ENCODE peak calls at places on chromosomes 4 and X, in ten cellular contexts. Q is hepatocyte, S is mammary epithelial cell, N is heart right ventricle, Y is HepG2, H is RWPE2, K is astrocyte of the spinal cord, F is cardiac muscle cell, A is HFF-Myc, B is esophagus squamous epithelium. Z is an unnamed sample.

GRCh38 chr4:149164282-149164681 is 651.4 kb downstream of the IQCM start:
- DNase-seq in K (peak), Q (peak), S (no peak), F (peak), H (no peak), A (peak), N (no peak), Y (no peak), B (no peak), Z (peak)

GRCh38 chr4:26896636-26897035 is 36.0 kb downstream of the STIM2 start:
- DNase-seq in H (no peak), F (peak), S (peak), A (no peak), N (no peak), Y (no peak), B (no peak), K (peak), Q (no peak), Z (no peak)

GRCh38 chrX:41442824-41443560 is 4.2 kb upstream of the NYX start:
- DNase-seq in A (no peak), K (no peak), Q (no peak), H (no peak), S (no peak), F (no peak), B (no peak), N (no peak), Y (no peak), Z (no peak)

GRCh38 chr4:111890412-111890811 is 254.8 kb upstream of the FAM241A start:
- DNase-seq in B (no peak), Q (no peak), S (no peak), K (no peak), A (no peak), Y (no peak), F (no peak), N (no peak), H (no peak), Z (no peak)

GRCh38 chr4:7194251-7195137 is 2.2 kb downstream of the SORCS2 start:
- DNase-seq in Y (no peak), A (no peak), Q (peak), B (no peak), N (peak), K (no peak), F (peak), H (no peak), S (no peak), Z (no peak)

GRCh38 chrX:69412661-69413060 is 91.5 kb upstream of the NALF2 start:
- DNase-seq in A (no peak), B (no peak), K (no peak), Q (no peak), N (no peak), S (no peak), H (no peak), F (no peak), Y (no peak), Z (no peak)

GRCh38 chr4:20954541-20954940 is 254.3 kb downstream of the PACRGL start:
- DNase-seq in Y (no peak), K (no peak), H (no peak), N (no peak), F (no peak), Q (no peak), S (no peak), A (no peak), B (no peak), Z (no peak)

GRCh38 chr4:181569553-181569952 is 673.6 kb upstream of the TENM3 start:
- DNase-seq in B (no peak), A (no peak), S (peak), N (no peak), Y (peak), F (peak), K (peak), H (no peak), Q (peak), Z (peak)

DNA sequence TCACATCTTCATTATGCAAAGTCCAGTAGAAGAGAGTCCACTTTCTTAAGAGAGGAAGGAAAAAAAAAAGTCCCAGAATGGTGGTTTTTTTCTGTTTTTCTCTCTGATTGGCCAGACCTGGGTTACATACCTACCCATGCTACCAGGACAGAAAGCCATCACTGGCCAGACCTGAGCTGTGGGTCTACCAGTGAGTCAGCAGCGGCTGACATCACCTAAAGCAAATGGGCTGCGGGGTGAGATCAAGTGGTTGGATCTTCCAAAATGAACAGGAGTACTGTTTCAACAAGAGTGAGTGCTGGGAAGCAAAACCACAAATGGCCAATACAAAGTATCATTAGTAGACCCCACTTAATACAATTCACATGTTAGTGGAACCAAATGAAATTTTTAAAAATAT is 1.6 kb upstream of the NDST3 start:
- DNase-seq in Y (no peak), A (no peak), K (peak), Q (peak), F (no peak), H (no peak), N (no peak), B (no peak), S (peak), Z (no peak)
- H3K4me3 ChIP-seq in Y (no peak), A (peak), K (peak), Q (no peak), F (peak), H (no peak), N (no peak), B (no peak), S (no peak), Z (peak)

DNA sequence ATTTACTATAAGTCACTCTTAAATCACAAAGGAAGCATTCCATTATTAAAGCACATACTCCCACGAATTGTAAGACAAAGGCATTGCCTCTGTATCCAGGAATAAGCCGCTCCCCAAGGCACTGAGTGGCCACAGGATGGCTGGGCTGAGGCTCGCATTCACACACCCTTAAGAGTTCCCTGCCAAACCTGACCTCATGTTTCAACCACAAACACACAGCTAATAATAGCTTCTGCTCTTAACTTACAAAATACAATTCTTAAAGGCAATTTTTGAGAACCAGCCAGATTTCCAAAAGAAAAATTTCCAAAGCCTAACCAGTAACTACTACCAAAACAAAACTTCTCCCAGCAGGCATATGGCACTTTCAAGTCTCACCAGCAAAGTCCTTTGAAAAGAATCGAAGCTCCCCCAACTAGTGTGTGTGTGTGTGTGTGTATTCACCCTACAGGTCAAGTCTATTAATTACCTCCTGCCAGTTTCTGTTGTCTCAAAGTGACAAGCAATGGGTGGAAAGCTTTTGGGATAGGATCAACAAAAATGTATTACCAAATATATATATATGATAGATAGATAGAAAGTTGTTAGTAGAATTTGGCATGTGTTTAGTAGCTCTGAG is 36.0 kb downstream of the ARHGAP6 start:
- DNase-seq in A (peak), H (no peak), F (peak), K (peak), Y (no peak), N (no peak), B (no peak), Q (no peak), S (peak), Z (peak)
- TF ChIP-seq CTCF in A (no peak), H (no peak), F (no peak), K (no peak), Y (no peak), N (no peak), B (no peak), Q (no peak), S (no peak), Z (no peak)

DNA sequence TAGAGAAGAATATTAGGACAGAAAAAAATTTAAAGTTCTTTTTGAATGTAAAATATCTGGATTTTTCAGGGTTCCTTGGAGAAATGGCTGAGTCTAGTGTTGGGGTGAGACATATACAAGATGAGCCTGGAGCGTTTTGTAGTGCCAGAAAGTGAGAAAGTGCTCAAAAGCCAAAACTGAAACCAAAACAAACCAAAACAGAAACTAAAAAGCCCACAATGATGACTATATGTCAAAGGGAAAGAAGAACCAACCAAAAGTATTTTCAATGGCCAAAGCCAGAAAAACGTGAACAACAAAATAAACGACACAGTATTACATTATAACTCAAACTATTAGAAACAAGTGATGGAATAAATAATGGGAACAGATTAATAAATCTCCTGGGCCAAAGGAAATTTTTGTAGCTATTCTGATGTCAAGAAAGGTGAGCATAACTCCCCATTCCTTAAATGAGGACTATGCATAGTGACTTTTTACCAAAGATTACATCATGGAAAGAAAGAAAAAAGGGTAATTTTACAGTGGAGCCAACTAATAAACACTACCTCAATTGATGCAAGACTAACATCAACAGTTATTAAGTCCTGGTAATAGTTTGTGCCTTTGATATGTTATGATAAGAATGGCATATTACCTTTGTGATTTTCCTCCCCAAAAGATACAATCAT is 1137.6 kb downstream of the C4orf33 start:
- DNase-seq in F (peak), N (no peak), A (no peak), H (no peak), K (peak), B (no peak), Y (no peak), S (peak), Q (no peak), Z (no peak)
- H3K4me3 ChIP-seq in F (no peak), N (no peak), A (no peak), H (no peak), K (no peak), B (no peak), Y (no peak), S (no peak), Q (no peak), Z (no peak)

GRCh38 chr4:77156912-77157858 is at the start of gene CCNG2:
- DNase-seq in F (peak), S (peak), Y (peak), Q (peak), K (peak), A (no peak), H (peak), B (peak), N (peak), Z (no peak)
- TF ChIP-seq CTCF in F (no peak), S (no peak), Y (no peak), Q (no peak), K (no peak), A (no peak), H (no peak), B (peak), N (no peak), Z (no peak)

GRCh38 chr4:185396724-185397402 is at the start of gene ANKRD37:
- DNase-seq in B (no peak), F (peak), A (no peak), H (no peak), N (peak), K (peak), S (peak), Y (peak), Q (peak), Z (peak)

GRCh38 chr4:185395956-185396723 is 416 bp upstream of the LRP2BP start:
- DNase-seq in K (peak), H (peak), Y (peak), Q (peak), S (peak), F (peak), A (peak), B (peak), N (peak), Z (peak)

GRCh38 chr4:185398618-185399017 is 2.0 kb downstream of the ANKRD37 start:
- DNase-seq in S (no peak), K (no peak), B (no peak), Q (no peak), N (no peak), H (no peak), Y (no peak), A (no peak), F (no peak), Z (no peak)

GRCh38 chr4:185395255-185395955 is at the start of gene LRP2BP:
- DNase-seq in F (peak), B (no peak), Y (peak), N (no peak), K (no peak), Q (no peak), H (no peak), A (no peak), S (peak), Z (peak)

DNA sequence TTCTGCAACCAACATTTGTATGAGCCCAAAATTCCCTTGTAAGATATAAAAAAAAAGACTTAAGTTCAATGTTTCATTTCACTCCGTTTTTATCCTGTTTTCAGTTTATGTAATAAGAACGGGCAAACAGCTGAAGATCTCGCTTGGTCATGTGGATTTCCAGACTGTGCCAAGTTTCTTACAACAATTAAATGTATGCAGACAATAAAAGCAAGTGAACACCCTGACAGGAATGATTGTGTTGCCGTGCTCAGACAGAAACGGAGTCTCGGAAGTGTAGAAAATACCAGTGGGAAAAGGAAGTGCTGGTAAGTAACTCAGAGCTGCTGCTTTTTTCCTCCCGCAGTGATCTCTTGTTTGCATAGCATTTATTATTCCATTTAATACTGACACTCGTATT is 2.8 kb downstream of the ANKRD37 start:
- DNase-seq in B (no peak), S (no peak), F (no peak), Y (no peak), K (no peak), Q (no peak), N (no peak), A (no peak), H (no peak), Z (no peak)
- H3K4me3 ChIP-seq in B (peak), S (no peak), F (no peak), Y (no peak), K (no peak), Q (no peak), N (no peak), A (no peak), H (no peak), Z (peak)

GRCh38 chr4:120716346-120716745 is 206.2 kb downstream of the PRDM5 start:
- DNase-seq in Y (no peak), K (no peak), N (no peak), B (no peak), Q (no peak), A (no peak), F (no peak), H (no peak), S (no peak), Z (no peak)

GRCh38 chr4:120722655-120723054 is 199.9 kb downstream of the PRDM5 start:
- DNase-seq in N (no peak), K (no peak), B (no peak), Q (no peak), H (no peak), S (no peak), Y (no peak), A (no peak), F (no peak), Z (no peak)

GRCh38 chr4:120720354-120720753 is 202.2 kb downstream of the PRDM5 start:
- DNase-seq in B (no peak), N (no peak), F (no peak), S (no peak), A (no peak), K (no peak), Q (no peak), H (no peak), Y (no peak), Z (no peak)

GRCh38 chr4:120723105-120723504 is 199.4 kb downstream of the PRDM5 start:
- DNase-seq in H (no peak), B (no peak), F (peak), N (no peak), K (no peak), S (no peak), Q (no peak), A (no peak), Y (no peak), Z (no peak)

GRCh38 chr4:120718979-120719566 is 203.5 kb downstream of the PRDM5 start:
- DNase-seq in Q (peak), N (no peak), H (no peak), K (peak), Y (peak), F (peak), S (peak), A (no peak), B (no peak), Z (no peak)
- TF ChIP-seq CTCF in Q (peak), N (peak), H (peak), K (peak), Y (peak), F (peak), S (peak), A (peak), B (peak), Z (peak)

DNA sequence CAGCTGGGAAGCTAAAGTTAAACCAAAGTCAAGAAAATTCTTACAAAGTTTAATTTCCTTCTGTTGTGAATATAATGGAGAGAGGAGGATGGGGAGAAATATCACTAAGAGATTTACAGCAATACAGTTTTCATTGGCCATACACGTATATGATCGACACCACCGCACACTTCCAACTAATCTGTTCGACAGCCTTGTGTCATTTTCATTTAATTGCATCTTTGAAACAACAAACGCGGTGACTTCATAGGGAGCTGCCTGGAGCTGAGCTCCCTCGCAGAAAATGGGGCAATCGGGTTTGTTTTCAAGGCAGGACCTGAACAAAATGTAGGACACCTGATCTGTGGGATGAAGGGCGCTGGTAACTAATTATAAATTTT is 1.3 kb downstream of the PTPN13 start:
- DNase-seq in F (peak), K (no peak), Q (peak), Y (no peak), S (peak), H (no peak), A (no peak), N (no peak), B (no peak), Z (no peak)
- H3K4me3 ChIP-seq in F (peak), K (peak), Q (peak), Y (no peak), S (peak), H (peak), A (peak), N (peak), B (peak), Z (peak)

GRCh38 chr4:151238477-151238876 is 38.5 kb upstream of the PRSS48 start:
- DNase-seq in F (peak), K (peak), S (no peak), Y (no peak), Q (peak), A (no peak), N (no peak), H (no peak), B (no peak), Z (no peak)
- TF ChIP-seq CTCF in F (no peak), K (peak), S (no peak), Y (peak), Q (peak), A (no peak), N (peak), H (peak), B (no peak), Z (peak)

Z was measured in epithelial cell of proximal tubule.